ENCODE peak calls at places on chromosomes 3 and 15, in seven cellular contexts. I is right atrium auricular region, U is lower lobe of right lung, E is cardiac muscle cell, H is A549, D is heart left ventricle, F is osteoblast. N is an unnamed sample.

GRCh38 chr15:67838789-67839332 is 984 bp downstream of the RNU6-1 start:
- DNase-seq in I (peak), U (peak), E (peak), H (no peak), D (no peak), F (peak), N (peak)

GRCh38 chr15:68231102-68231818 is 1.7 kb upstream of the CLN6 start:
- DNase-seq in I (peak), U (no peak), E (no peak), H (no peak), D (no peak), F (no peak), N (no peak)

GRCh38 chr15:48414015-48414414 is 82.8 kb downstream of the DUT start:
- DNase-seq in I (peak), U (no peak), E (peak), H (no peak), D (no peak), F (peak), N (no peak)

GRCh38 chr3:183774631-183775030 is 50.7 kb downstream of the MAP6D1 start:
- DNase-seq in I (no peak), U (no peak), E (peak), H (no peak), D (no peak), F (peak), N (no peak)

GRCh38 chr15:74667973-74668372 is 27.9 kb downstream of the EDC3 start:
- DNase-seq in I (no peak), U (no peak), E (no peak), H (no peak), D (no peak), F (no peak), N (no peak)

GRCh38 chr15:101799665-101800064 is 3.6 kb upstream of the OR4F6 start:
- DNase-seq in I (no peak), U (no peak), E (no peak), H (no peak), D (no peak), F (no peak), N (no peak)

GRCh38 chr15:38174691-38175090 is 77.9 kb upstream of the SPRED1 start:
- DNase-seq in I (no peak), U (no peak), E (no peak), H (no peak), D (no peak), F (no peak), N (no peak)

GRCh38 chr15:31295660-31296059 is 31.0 kb upstream of the KLF13 start:
- DNase-seq in I (peak), U (no peak), E (no peak), H (no peak), D (peak), F (no peak), N (no peak)

GRCh38 chr3:123750659-123751420 is 133.3 kb downstream of the MYLK start:
- DNase-seq in I (no peak), U (no peak), E (peak), H (peak), D (no peak), F (no peak), N (no peak)

GRCh38 chr3:21392521-21392920 is 358.5 kb downstream of the ZNF385D start:
- DNase-seq in I (no peak), U (no peak), E (no peak), H (no peak), D (no peak), F (peak), N (no peak)

GRCh38 chr3:157542711-157543485 is 39.7 kb upstream of the VEPH1 start:
- DNase-seq in I (peak), U (peak), E (peak), H (peak), D (peak), F (peak), N (peak)

GRCh38 chr3:132637590-132637989 is 22.0 kb downstream of the ACAD11 start:
- DNase-seq in I (no peak), U (no peak), E (peak), H (no peak), D (no peak), F (peak), N (no peak)

GRCh38 chr15:39641187-39641889 is 60.5 kb downstream of the THBS1 start:
- DNase-seq in I (no peak), U (no peak), E (no peak), H (no peak), D (no peak), F (no peak), N (no peak)
- TF ChIP-seq CTCF in I (no peak), U (no peak), E (no peak), H (no peak), D (no peak), F (no peak), N (no peak)

GRCh38 chr3:145384307-145384706 is 776.7 kb downstream of the PLOD2 start:
- DNase-seq in I (no peak), U (no peak), E (no peak), H (no peak), D (no peak), F (no peak), N (no peak)
- H3K27ac ChIP-seq in I (no peak), U (no peak), E (no peak), H (no peak), D (no peak), F (no peak), N (no peak)

GRCh38 chr15:50180578-50180977 is 1.4 kb upstream of the SLC27A2 start:
- DNase-seq in I (no peak), U (no peak), E (no peak), H (no peak), D (no peak), F (no peak), N (no peak)

GRCh38 chr15:50183112-50183794 is 1.3 kb downstream of the SLC27A2 start:
- DNase-seq in I (no peak), U (no peak), E (no peak), H (no peak), D (no peak), F (peak), N (no peak)

GRCh38 chr15:50181206-50181982 is 602 bp upstream of the SLC27A2 start:
- DNase-seq in I (no peak), U (no peak), E (no peak), H (no peak), D (no peak), F (peak), N (no peak)

GRCh38 chr15:50182233-50183013 is 427 bp downstream of the SLC27A2 start:
- DNase-seq in I (no peak), U (peak), E (peak), H (peak), D (peak), F (peak), N (no peak)

DNA sequence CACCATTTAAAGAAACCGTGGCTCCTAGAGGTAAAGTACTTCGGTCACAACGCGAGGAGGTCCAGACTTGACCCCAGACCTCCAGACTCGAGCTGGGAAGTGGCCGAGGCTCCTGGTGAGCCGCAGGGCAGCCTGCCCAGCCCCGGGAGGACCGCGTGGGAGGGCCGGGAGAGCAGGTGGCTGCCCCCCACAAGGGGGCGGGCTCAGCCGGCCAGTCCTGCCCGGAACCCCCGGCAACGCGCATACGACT is at the start of gene SLC27A2:
- DNase-seq in I (no peak), U (peak), E (peak), H (peak), D (no peak), F (peak), N (no peak)
- H3K4me3 ChIP-seq in I (peak), U (peak), E (peak), H (peak), D (peak), F (peak), N (peak)

GRCh38 chr3:150840733-150841515 is 64.3 kb downstream of the MINDY4B start:
- DNase-seq in I (no peak), U (no peak), E (no peak), H (no peak), D (no peak), F (no peak), N (no peak)
- TF ChIP-seq CTCF in I (no peak), U (no peak), E (no peak), H (no peak), D (no peak), F (no peak), N (no peak)

GRCh38 chr3:61806810-61807209 is 245.4 kb downstream of the PTPRG start:
- DNase-seq in I (no peak), U (no peak), E (no peak), H (no peak), D (no peak), F (no peak), N (no peak)

GRCh38 chr3:61808999-61809398 is 247.6 kb downstream of the PTPRG start:
- DNase-seq in I (no peak), U (no peak), E (peak), H (no peak), D (no peak), F (no peak), N (no peak)

GRCh38 chr3:61807865-61808276 is 246.5 kb downstream of the PTPRG start:
- DNase-seq in I (no peak), U (no peak), E (peak), H (no peak), D (no peak), F (peak), N (no peak)

GRCh38 chr3:61809879-61810278 is 248.5 kb downstream of the PTPRG start:
- DNase-seq in I (no peak), U (no peak), E (peak), H (no peak), D (peak), F (no peak), N (no peak)

GRCh38 chr3:61808526-61808925 is 247.2 kb downstream of the PTPRG start:
- DNase-seq in I (peak), U (no peak), E (peak), H (no peak), D (peak), F (no peak), N (no peak)
- H3K27ac ChIP-seq in I (peak), U (no peak), E (peak), H (no peak), D (peak), F (no peak), N (peak)

GRCh38 chr3:152196782-152197181 is 71.9 kb upstream of the MBNL1 start:
- DNase-seq in I (no peak), U (no peak), E (no peak), H (no peak), D (no peak), F (no peak), N (no peak)

GRCh38 chr3:152197451-152197850 is 71.3 kb upstream of the MBNL1 start:
- DNase-seq in I (no peak), U (no peak), E (no peak), H (no peak), D (no peak), F (peak), N (no peak)

GRCh38 chr3:152199069-152199838 is 69.5 kb upstream of the MBNL1 start:
- DNase-seq in I (no peak), U (no peak), E (no peak), H (no peak), D (no peak), F (no peak), N (no peak)

GRCh38 chr3:152197937-152198336 is 70.8 kb upstream of the MBNL1 start:
- DNase-seq in I (no peak), U (no peak), E (no peak), H (no peak), D (no peak), F (no peak), N (no peak)

GRCh38 chr3:152198655-152199054 is 70.1 kb upstream of the MBNL1 start:
- DNase-seq in I (no peak), U (no peak), E (no peak), H (no peak), D (no peak), F (no peak), N (no peak)
- H3K4me3 ChIP-seq in I (no peak), U (no peak), E (no peak), H (no peak), D (no peak), F (no peak), N (no peak)

DNA sequence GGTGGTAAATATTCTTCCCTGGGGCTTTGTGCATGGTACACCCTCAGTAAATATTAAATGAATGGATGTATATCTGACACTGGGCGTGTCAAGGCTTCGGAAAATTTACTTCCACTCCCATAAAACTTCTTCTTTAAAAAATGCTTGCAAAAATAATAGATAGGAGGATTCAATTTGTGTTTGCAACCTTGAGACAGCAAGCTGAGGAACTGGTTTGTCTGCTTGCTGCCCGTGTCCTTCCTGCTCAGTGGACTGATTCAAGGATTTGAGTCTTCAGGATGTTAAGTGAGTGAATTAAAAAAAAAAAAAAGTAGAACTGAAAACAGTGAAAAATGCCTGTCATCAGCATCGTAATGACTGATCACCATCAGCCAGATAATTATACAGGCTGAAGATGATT is 453.7 kb downstream of the FGF12 start:
- DNase-seq in I (no peak), U (no peak), E (no peak), H (no peak), D (no peak), F (no peak), N (no peak)
- TF ChIP-seq CTCF in I (no peak), U (no peak), E (no peak), H (no peak), D (no peak), F (no peak), N (no peak)

N was measured in coronary artery.